ENCODE peak calls at places on chromosomes 1 and 21, in seven cellular contexts. R is aorta, L is BE2C, A is Panc1, I is SK-N-SH, S is pancreas, N is GM23338. D is an unnamed sample.

GRCh38 chr1:36729716-36730510 is 247.2 kb upstream of the CSF3R start:
- DNase-seq in R (peak; percentile 70), L (no peak), A (no peak), I (no peak), S (no peak), N (no peak), D (no peak)

GRCh38 chr1:236302941-236303340 is 21.2 kb upstream of the ERO1B start:
- DNase-seq in R (no peak), L (no peak), A (no peak), I (no peak), S (no peak), N (no peak), D (no peak)

GRCh38 chr1:27601771-27602509 is 2.0 kb downstream of the AHDC1 start:
- DNase-seq in R (peak; percentile 84), L (no peak), A (no peak), I (peak; percentile 73), S (peak; percentile 77), N (no peak), D (peak; percentile 84)

GRCh38 chr1:95371666-95372320 is 137.8 kb downstream of the RWDD3 start:
- DNase-seq in R (no peak), L (no peak), A (no peak), I (no peak), S (no peak), N (no peak), D (no peak)

GRCh38 chr1:26094677-26095383 is 16.8 kb upstream of the PDIK1L start:
- DNase-seq in R (peak; percentile 75), L (peak; percentile 54), A (no peak), I (peak; percentile 61), S (peak; percentile 59), N (peak; percentile 83), D (peak; percentile 79)

GRCh38 chr1:211897011-211897410 is 66.4 kb upstream of the LPGAT1 start:
- DNase-seq in R (no peak), L (no peak), A (no peak), I (no peak), S (no peak), N (no peak), D (no peak)

GRCh38 chr1:2544093-2544874 is 11.9 kb upstream of the TNFRSF14 start:
- DNase-seq in R (no peak), L (no peak), A (no peak), I (peak; percentile 69), S (no peak), N (no peak), D (peak; percentile 72)

GRCh38 chr21:38295997-38296764 is 39.4 kb downstream of the KCNJ15 start:
- DNase-seq in R (no peak), L (no peak), A (no peak), I (no peak), S (no peak), N (peak; percentile 17), D (peak; percentile 37)

GRCh38 chr1:41891403-41891896 is 27.3 kb downstream of the HIVEP3 start:
- DNase-seq in R (no peak), L (no peak), A (no peak), I (peak; percentile 42), S (peak; percentile 66), N (peak; percentile 44), D (no peak)
- H3K4me3 ChIP-seq in R (no peak overlapping the region), L (no peak overlapping the region), A (peak overlapping the region; percentile 2), I (no peak overlapping the region), S (no peak overlapping the region), N (no peak overlapping the region), D (peak overlapping the region; percentile 34)

DNA sequence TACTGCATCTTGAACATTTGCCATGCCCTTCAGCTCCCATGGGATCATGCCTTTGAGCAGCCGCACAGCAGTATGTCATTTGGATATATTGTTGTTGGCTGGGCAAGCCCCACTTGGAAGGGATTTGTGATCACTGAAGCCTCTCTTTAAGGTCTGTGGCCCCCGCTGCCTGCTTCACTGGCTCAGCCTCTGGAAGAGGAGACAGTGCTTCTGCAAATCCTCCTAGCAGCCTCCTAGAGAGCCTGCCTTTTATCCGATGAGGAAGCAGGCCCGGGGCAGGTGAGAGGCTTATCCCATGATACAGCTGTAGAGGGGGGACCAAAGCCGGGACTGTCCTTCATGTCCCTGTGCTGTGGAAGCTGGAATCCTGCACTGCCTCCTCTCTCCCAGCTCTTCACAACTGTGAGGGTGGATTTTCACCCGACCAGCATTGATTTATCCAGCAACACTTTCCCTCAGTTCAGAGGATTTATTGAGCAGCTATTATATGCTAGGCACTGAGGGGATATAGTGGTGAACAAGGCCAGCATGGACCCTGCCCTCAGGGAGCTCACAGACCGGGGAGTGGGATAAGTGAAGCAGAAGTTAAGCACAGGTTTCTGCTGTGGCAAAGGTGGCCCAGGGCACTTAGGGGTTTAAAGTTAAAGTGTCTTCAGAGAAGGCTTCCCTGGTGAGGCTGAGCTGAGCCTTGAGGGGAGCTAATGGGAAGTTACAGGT is 3.9 kb downstream of the TMEM61 start:
- DNase-seq in R (no peak), L (no peak), A (no peak), I (peak; percentile 9), S (peak; percentile 23), N (no peak), D (no peak)
- H3K4me1 ChIP-seq in R (no peaks in the 10 kb centered on the region), L (no peaks in the 10 kb centered on the region), A (no peaks in the 10 kb centered on the region), I (peaks cover 11% of the 10 kb centered on the region), S (no peaks in the 10 kb centered on the region), N (peaks cover 16% of the 10 kb centered on the region), D (no peaks in the 10 kb centered on the region)

DNA sequence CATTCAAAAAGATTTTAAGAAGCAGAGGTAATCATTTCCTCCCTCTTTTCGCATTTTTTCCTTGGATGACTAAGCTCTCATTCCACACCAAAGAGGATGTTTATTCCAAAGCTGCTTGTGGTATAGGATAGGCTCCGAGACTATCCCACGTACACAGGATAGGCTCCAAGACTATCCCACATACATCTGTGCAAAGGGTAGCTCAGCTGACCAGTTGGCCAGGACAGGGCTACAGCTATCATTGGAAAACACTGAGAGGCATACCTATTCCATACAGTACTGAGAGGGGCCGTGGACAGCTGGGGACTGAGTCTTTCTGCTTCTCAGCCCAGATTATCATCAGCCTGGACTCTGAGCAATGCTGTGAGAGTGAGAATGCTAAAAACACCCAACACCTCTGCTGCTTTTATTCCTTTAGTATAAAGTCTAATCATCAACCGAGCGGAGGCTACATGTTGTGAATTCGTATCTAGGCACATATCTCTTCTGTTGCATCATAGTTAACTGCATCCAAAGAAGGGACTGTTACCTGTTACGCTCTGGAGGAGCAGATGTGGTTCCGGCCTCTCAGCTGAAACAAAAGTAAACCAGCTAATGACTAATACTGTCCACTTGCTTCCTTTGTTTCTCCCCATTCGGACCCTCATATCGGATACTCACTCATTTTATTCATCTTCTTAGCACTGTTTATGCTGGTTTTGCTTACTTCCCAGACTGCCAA is 141.0 kb downstream of the TNFSF18 start:
- DNase-seq in R (no peak), L (no peak), A (no peak), I (no peak), S (no peak), N (no peak), D (no peak)
- H3K4me3 ChIP-seq in R (no peak overlapping the region), L (no peak overlapping the region), A (no peak overlapping the region), I (no peak overlapping the region), S (no peak overlapping the region), N (no peak overlapping the region), D (no peak overlapping the region)

DNA sequence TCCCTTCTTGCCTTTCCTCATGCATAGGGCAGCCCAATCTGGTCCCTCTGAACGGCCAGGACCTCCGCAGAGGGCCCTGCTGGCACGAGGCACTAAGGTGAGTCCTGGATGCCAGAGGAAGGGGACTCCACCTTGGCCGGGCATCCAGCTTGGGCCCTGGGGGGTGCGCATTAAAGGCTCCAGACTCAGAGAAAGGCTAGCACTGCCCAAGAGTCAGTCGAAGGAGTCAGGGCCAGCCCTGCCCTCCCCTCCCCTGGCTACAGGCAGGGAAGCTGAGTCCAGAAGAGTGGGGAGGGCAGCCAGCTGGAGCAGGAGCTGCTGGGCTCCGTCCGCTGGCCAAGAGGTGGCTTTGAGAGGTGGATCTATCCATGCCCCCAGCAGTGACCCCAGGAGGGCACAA is 2.8 kb upstream of the EFNA4 start:
- DNase-seq in R (no peak), L (no peak), A (no peak), I (no peak), S (no peak), N (no peak), D (peak; percentile 59)
- H3K4me1 ChIP-seq in R (no peaks in the 10 kb centered on the region), L (no peaks in the 10 kb centered on the region), A (peaks cover 19% of the 10 kb centered on the region), I (peaks cover 25% of the 10 kb centered on the region), S (peaks cover 19% of the 10 kb centered on the region), N (peaks cover 16% of the 10 kb centered on the region), D (no peaks in the 10 kb centered on the region)

GRCh38 chr1:201690528-201690927 is 138.4 kb upstream of the IPO9 start:
- DNase-seq in R (no peak), L (no peak), A (no peak), I (no peak), S (no peak), N (no peak), D (no peak)

GRCh38 chr1:201693887-201694614 is 134.9 kb upstream of the IPO9 start:
- DNase-seq in R (peak; percentile 57), L (peak; percentile 45), A (no peak), I (peak; percentile 41), S (no peak), N (peak; percentile 71), D (no peak)

GRCh38 chr1:201693019-201693372 is 136.0 kb upstream of the IPO9 start:
- DNase-seq in R (no peak), L (peak; percentile 60), A (no peak), I (peak; percentile 57), S (no peak), N (no peak), D (no peak)

GRCh38 chr1:201691716-201692115 is 137.2 kb upstream of the IPO9 start:
- DNase-seq in R (no peak), L (no peak), A (no peak), I (no peak), S (no peak), N (no peak), D (no peak)

GRCh38 chr1:201692307-201693018 is 136.5 kb upstream of the IPO9 start:
- DNase-seq in R (no peak), L (no peak), A (no peak), I (no peak), S (no peak), N (no peak), D (no peak)
- H3K4me3 ChIP-seq in R (no peak overlapping the region), L (no peak overlapping the region), A (no peak overlapping the region), I (no peak overlapping the region), S (no peak overlapping the region), N (no peak overlapping the region), D (no peak overlapping the region)

GRCh38 chr1:20663365-20663764 is 2.2 kb upstream of the DDOST start:
- DNase-seq in R (no peak), L (no peak), A (no peak), I (no peak), S (no peak), N (peak; percentile 30), D (no peak)
- H3K4me1 ChIP-seq in R (no peaks in the 10 kb centered on the region), L (no peaks in the 10 kb centered on the region), A (peaks cover 10% of the 10 kb centered on the region), I (peaks cover 14% of the 10 kb centered on the region), S (no peaks in the 10 kb centered on the region), N (peaks cover 11% of the 10 kb centered on the region), D (no peaks in the 10 kb centered on the region)